ENCODE peak calls at places on chromosomes 2 and 18, in four cellular contexts. Y is BJ, Z is kidney epithelial cell, S is astrocyte of the spinal cord. X is an unnamed sample.

GRCh38 chr2:76953733-76954347 is 568.3 kb downstream of the LRRTM4 start:
- DNase-seq in Y (no peak), Z (no peak), S (peak), X (peak)

GRCh38 chr18:68221116-68221724 is 493.7 kb downstream of the TMX3 start:
- DNase-seq in Y (no peak), Z (no peak), S (no peak), X (no peak)

GRCh38 chr18:55510809-55511208 is 77.2 kb downstream of the TCF4 start:
- DNase-seq in Y (no peak), Z (no peak), S (peak), X (no peak)

GRCh38 chr2:215950009-215950408 is 63.3 kb downstream of the MREG start:
- DNase-seq in Y (no peak), Z (peak), S (peak), X (peak)

GRCh38 chr2:143852748-143853147 is 667.2 kb downstream of the ZEB2 start:
- DNase-seq in Y (no peak), Z (no peak), S (no peak), X (peak)

GRCh38 chr2:38301340-38301968 is 75.6 kb downstream of the ATL2 start:
- DNase-seq in Y (no peak), Z (no peak), S (no peak), X (no peak)

GRCh38 chr2:83784920-83785319 is 674.2 kb downstream of the SUCLG1 start:
- DNase-seq in Y (no peak), Z (no peak), S (no peak), X (no peak)

GRCh38 chr2:174338626-174339570 is 4.1 kb downstream of the SP9 start:
- DNase-seq in Y (no peak), Z (no peak), S (no peak), X (no peak)

GRCh38 chr2:197229509-197230458 is 80.8 kb downstream of the ANKRD44 start:
- DNase-seq in Y (peak), Z (no peak), S (peak), X (no peak)

GRCh38 chr2:127913808-127914457 is 28.2 kb upstream of the AMMECR1L start:
- DNase-seq in Y (no peak), Z (no peak), S (no peak), X (no peak)

GRCh38 chr2:47160207-47160606 is 5.1 kb upstream of the STPG4 start:
- DNase-seq in Y (no peak), Z (no peak), S (no peak), X (no peak)

GRCh38 chr2:11073251-11073650 is 82.0 kb upstream of the SLC66A3 start:
- DNase-seq in Y (no peak), Z (no peak), S (peak), X (peak)

GRCh38 chr2:219274392-219274921 is 4.7 kb upstream of the DNAJB2 start:
- DNase-seq in Y (peak), Z (peak), S (peak), X (no peak)

DNA sequence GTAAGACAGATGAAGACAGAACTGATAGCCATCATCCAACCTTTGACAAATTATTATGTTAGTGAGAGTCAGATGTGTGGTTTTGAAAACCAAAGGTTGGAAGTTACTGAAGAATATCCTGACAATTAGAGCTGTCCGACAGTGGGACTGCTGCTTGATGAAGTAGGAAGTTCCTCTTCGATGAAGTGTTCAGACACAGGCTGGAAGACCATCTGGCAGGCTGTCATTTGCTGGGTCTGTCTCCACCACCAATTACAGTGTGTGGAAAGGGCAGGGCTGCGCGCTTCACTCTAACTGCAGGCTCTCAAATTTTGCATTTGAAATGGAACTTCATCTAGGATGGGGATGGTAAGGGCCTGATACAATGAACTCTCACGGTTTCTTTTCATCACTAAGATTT is 313.8 kb downstream of the PIK3C3 start:
- DNase-seq in Y (no peak), Z (no peak), S (no peak), X (peak)
- H3K4me3 ChIP-seq in Y (no peak), Z (no peak), S (no peak), X (no peak)

GRCh38 chr2:68319397-68320117 is at the start of gene CNRIP1:
- DNase-seq in Y (peak), Z (no peak), S (peak), X (peak)
- TF ChIP-seq CTCF in Y (no peak), Z (no peak), S (no peak), X (peak)

GRCh38 chr18:36638224-36638623 is 190.6 kb downstream of the TPGS2 start:
- DNase-seq in Y (no peak), Z (no peak), S (no peak), X (no peak)
- H3K4me3 ChIP-seq in Y (no peak), Z (no peak), S (no peak), X (no peak)

GRCh38 chr2:95203911-95204310 is 3.4 kb upstream of the ZNF892 start:
- DNase-seq in Y (no peak), Z (no peak), S (no peak), X (no peak)

GRCh38 chr2:95208101-95208500 is 780 bp downstream of the ZNF892 start:
- DNase-seq in Y (no peak), Z (no peak), S (no peak), X (no peak)

GRCh38 chr2:95204396-95204795 is 2.9 kb upstream of the ZNF892 start:
- DNase-seq in Y (no peak), Z (no peak), S (no peak), X (no peak)

GRCh38 chr2:95206086-95206485 is 1.2 kb upstream of the ZNF892 start:
- DNase-seq in Y (no peak), Z (no peak), S (no peak), X (no peak)

DNA sequence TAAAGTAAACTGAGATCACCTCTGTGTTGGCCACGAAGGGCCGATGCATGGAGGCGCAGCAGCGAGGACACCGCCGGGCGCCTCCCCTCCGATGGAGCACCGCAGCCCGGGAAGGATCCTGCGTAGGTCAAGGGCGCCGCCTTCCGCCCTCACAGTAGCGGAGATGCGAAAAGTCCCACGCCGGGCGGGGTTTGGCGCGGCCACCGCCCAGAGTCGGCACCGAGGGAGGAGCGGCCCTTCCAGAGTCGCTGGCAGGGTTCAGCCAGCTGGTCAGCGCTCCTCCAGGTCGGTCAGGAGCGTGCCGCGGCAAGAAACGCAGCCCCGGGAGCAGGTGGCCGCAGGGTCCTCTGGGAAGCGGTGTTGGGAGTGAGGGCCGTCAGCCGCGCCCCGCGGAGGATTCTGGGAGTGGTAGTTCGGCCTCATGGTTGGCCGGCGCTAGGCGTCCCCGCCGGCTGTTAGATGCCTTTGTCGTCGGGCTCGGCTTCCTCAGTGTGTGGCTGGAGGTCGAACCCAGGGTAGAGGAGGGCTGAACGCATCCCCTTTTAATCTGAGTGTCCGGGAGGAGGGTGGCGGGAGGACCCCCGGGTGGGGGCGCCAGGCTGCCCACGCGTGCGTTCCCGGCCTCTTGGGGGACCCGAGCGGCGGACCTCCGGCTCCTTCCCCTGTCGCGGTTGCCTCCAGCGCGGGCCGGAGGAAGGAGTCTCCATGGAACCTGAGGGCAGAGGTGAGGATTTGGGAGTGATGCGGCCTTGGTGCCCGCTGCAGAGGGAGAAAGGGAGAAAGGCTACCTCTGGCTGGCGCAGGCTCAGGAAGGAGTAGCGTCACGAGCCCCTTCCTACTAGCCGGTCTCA is at the start of gene ZNF892:
- DNase-seq in Y (peak), Z (peak), S (peak), X (peak)
- TF ChIP-seq CTCF in Y (peak), Z (peak), S (peak), X (peak)

DNA sequence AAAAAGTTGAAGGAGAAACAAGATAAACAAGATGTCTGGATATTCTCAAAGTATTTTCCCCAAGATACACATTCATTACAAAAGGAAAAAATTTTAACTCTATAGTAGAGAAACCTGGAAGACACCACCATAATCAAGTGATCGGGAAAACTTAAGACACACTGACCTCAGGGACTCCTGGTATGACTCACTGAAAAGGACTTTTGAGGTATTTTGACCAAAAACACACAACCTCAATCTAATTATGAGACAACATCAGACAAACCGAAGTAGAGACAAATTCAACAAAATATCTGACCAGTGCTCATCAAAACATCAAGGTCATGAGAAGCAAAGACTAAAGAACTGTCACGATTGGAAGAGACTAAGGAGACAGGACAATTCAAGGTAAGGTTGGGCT is 34.7 kb downstream of the LPIN2 start:
- DNase-seq in Y (no peak), Z (no peak), S (no peak), X (no peak)
- H3K4me3 ChIP-seq in Y (no peak), Z (no peak), S (peak), X (no peak)

DNA sequence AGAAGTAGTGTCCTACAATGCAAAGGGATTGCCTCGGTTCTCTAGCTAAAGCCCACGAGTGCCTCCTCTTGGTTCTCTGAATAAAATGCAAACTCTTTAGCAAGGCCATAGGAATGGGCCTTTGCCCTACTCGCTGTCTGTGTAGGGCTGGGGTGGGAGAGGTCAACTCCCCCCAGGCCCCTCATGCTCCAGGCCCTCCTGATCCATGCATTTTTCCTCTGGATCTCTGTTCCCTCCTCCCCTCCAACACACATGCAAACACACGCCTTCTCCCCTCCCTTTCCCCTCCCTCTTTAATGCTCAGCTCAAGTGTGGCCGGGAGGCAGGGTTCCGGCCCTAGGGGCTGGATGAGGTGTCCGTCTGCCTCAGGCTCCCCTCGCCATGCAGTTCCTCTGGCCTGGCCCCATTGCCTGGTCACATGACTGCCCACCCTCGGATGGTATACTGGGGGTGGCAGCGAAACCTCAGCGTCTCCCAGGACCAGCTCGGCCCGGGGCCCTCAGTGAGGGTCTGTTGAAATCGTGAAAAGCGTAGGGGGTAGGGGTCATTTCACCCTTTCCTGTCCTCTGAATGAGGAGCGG is 14.9 kb upstream of the KLF11 start:
- DNase-seq in Y (no peak), Z (no peak), S (no peak), X (no peak)
- TF ChIP-seq CTCF in Y (no peak), Z (no peak), S (peak), X (peak)

GRCh38 chr18:61554117-61554776 is 221.0 kb downstream of the CDH20 start:
- DNase-seq in Y (no peak), Z (no peak), S (no peak), X (no peak)
- H3K4me3 ChIP-seq in Y (no peak), Z (no peak), S (no peak), X (no peak)